ENCODE peak calls at places on chromosome 13, in nine cellular contexts. One of them, this sample, is unnamed.

GRCh38 chr13:33721719-33722118 is 96.2 kb upstream of the RFC3 start:
- DNase-seq in AG04450: no peak
- DNase-seq in brain microvascular endothelial cell: peak
- DNase-seq in ascending aorta: no peak
- DNase-seq in cardiac muscle cell: peak
- DNase-seq in CD4-positive, alpha-beta memory T cell: no peak
- DNase-seq in CD8-positive, alpha-beta T cell: no peak
- DNase-seq in K562: no peak
- DNase-seq in Peyer's patch: no peak
- DNase-seq in this sample: no peak

GRCh38 chr13:68304287-68304893 is 1074.3 kb upstream of the PCDH9 start:
- DNase-seq in AG04450: no peak
- DNase-seq in brain microvascular endothelial cell: no peak
- DNase-seq in ascending aorta: no peak
- DNase-seq in cardiac muscle cell: peak
- DNase-seq in CD4-positive, alpha-beta memory T cell: no peak
- DNase-seq in CD8-positive, alpha-beta T cell: no peak
- DNase-seq in K562: peak
- DNase-seq in Peyer's patch: no peak
- DNase-seq in this sample: no peak

GRCh38 chr13:93307651-93308050 is 81.0 kb downstream of the GPC6 start:
- DNase-seq in AG04450: no peak
- DNase-seq in brain microvascular endothelial cell: no peak
- DNase-seq in ascending aorta: no peak
- DNase-seq in cardiac muscle cell: no peak
- DNase-seq in CD4-positive, alpha-beta memory T cell: no peak
- DNase-seq in CD8-positive, alpha-beta T cell: no peak
- DNase-seq in K562: no peak
- DNase-seq in Peyer's patch: no peak
- DNase-seq in this sample: no peak

GRCh38 chr13:76667551-76667950 is 218.7 kb downstream of the KCTD12 start:
- DNase-seq in AG04450: peak
- DNase-seq in brain microvascular endothelial cell: peak
- DNase-seq in ascending aorta: no peak
- DNase-seq in cardiac muscle cell: no peak
- DNase-seq in CD4-positive, alpha-beta memory T cell: no peak
- DNase-seq in CD8-positive, alpha-beta T cell: no peak
- DNase-seq in K562: no peak
- DNase-seq in Peyer's patch: no peak
- DNase-seq in this sample: peak

GRCh38 chr13:27257648-27258253 is 6.4 kb downstream of the RPL21 start:
- DNase-seq in AG04450: no peak
- DNase-seq in brain microvascular endothelial cell: no peak
- DNase-seq in ascending aorta: no peak
- DNase-seq in cardiac muscle cell: no peak
- DNase-seq in CD4-positive, alpha-beta memory T cell: no peak
- DNase-seq in CD8-positive, alpha-beta T cell: no peak
- DNase-seq in K562: no peak
- DNase-seq in Peyer's patch: no peak
- DNase-seq in this sample: no peak

GRCh38 chr13:46983881-46984280 is 87.0 kb upstream of the HTR2A start:
- DNase-seq in AG04450: peak
- DNase-seq in brain microvascular endothelial cell: peak
- DNase-seq in ascending aorta: no peak
- DNase-seq in cardiac muscle cell: no peak
- DNase-seq in CD4-positive, alpha-beta memory T cell: no peak
- DNase-seq in CD8-positive, alpha-beta T cell: no peak
- DNase-seq in K562: no peak
- DNase-seq in Peyer's patch: no peak
- DNase-seq in this sample: no peak

GRCh38 chr13:27194895-27195764 is 23.5 kb upstream of the USP12 start:
- DNase-seq in AG04450: no peak
- DNase-seq in brain microvascular endothelial cell: peak
- DNase-seq in ascending aorta: no peak
- DNase-seq in cardiac muscle cell: no peak
- DNase-seq in CD4-positive, alpha-beta memory T cell: no peak
- DNase-seq in CD8-positive, alpha-beta T cell: no peak
- DNase-seq in K562: peak
- DNase-seq in Peyer's patch: no peak
- DNase-seq in this sample: no peak

GRCh38 chr13:60431108-60431700 is 34.2 kb downstream of the TDRD3 start:
- DNase-seq in AG04450: peak
- DNase-seq in brain microvascular endothelial cell: peak
- DNase-seq in ascending aorta: no peak
- DNase-seq in cardiac muscle cell: peak
- DNase-seq in CD4-positive, alpha-beta memory T cell: peak
- DNase-seq in CD8-positive, alpha-beta T cell: no peak
- DNase-seq in K562: peak
- DNase-seq in Peyer's patch: no peak
- DNase-seq in this sample: peak

GRCh38 chr13:110405597-110406450 is 98.7 kb downstream of the COL4A2 start:
- DNase-seq in AG04450: no peak
- DNase-seq in brain microvascular endothelial cell: no peak
- DNase-seq in ascending aorta: no peak
- DNase-seq in cardiac muscle cell: no peak
- DNase-seq in CD4-positive, alpha-beta memory T cell: no peak
- DNase-seq in CD8-positive, alpha-beta T cell: no peak
- DNase-seq in K562: no peak
- DNase-seq in Peyer's patch: no peak
- DNase-seq in this sample: no peak

GRCh38 chr13:99981115-99982020 is at the start of gene ZIC2:
- DNase-seq in AG04450: no peak
- DNase-seq in brain microvascular endothelial cell: peak
- DNase-seq in ascending aorta: peak
- DNase-seq in cardiac muscle cell: peak
- DNase-seq in CD4-positive, alpha-beta memory T cell: no peak
- DNase-seq in CD8-positive, alpha-beta T cell: no peak
- DNase-seq in K562: peak
- DNase-seq in Peyer's patch: no peak
- DNase-seq in this sample: no peak

GRCh38 chr13:28161370-28161769 is 23.0 kb downstream of the PAN3 start:
- DNase-seq in AG04450: no peak
- DNase-seq in brain microvascular endothelial cell: no peak
- DNase-seq in ascending aorta: no peak
- DNase-seq in cardiac muscle cell: peak
- DNase-seq in CD4-positive, alpha-beta memory T cell: no peak
- DNase-seq in CD8-positive, alpha-beta T cell: no peak
- DNase-seq in K562: no peak
- DNase-seq in Peyer's patch: no peak
- DNase-seq in this sample: no peak

GRCh38 chr13:50587122-50587521 is 256.4 kb downstream of the DLEU7 start:
- DNase-seq in AG04450: no peak
- DNase-seq in brain microvascular endothelial cell: no peak
- DNase-seq in ascending aorta: no peak
- DNase-seq in cardiac muscle cell: no peak
- DNase-seq in CD4-positive, alpha-beta memory T cell: no peak
- DNase-seq in CD8-positive, alpha-beta T cell: no peak
- DNase-seq in K562: no peak
- DNase-seq in Peyer's patch: peak
- DNase-seq in this sample: no peak

GRCh38 chr13:112986470-112986869 is 17.5 kb downstream of the MCF2L start:
- DNase-seq in AG04450: no peak
- DNase-seq in brain microvascular endothelial cell: no peak
- DNase-seq in ascending aorta: no peak
- DNase-seq in cardiac muscle cell: no peak
- DNase-seq in CD4-positive, alpha-beta memory T cell: no peak
- DNase-seq in CD8-positive, alpha-beta T cell: no peak
- DNase-seq in K562: no peak
- DNase-seq in Peyer's patch: no peak
- DNase-seq in this sample: no peak

GRCh38 chr13:112985803-112986408 is 16.9 kb downstream of the MCF2L start:
- DNase-seq in AG04450: no peak
- DNase-seq in brain microvascular endothelial cell: no peak
- DNase-seq in ascending aorta: no peak
- DNase-seq in cardiac muscle cell: no peak
- DNase-seq in CD4-positive, alpha-beta memory T cell: no peak
- DNase-seq in CD8-positive, alpha-beta T cell: no peak
- DNase-seq in K562: no peak
- DNase-seq in Peyer's patch: no peak
- DNase-seq in this sample: no peak

GRCh38 chr13:112983428-112984196 is 14.6 kb downstream of the MCF2L start:
- DNase-seq in AG04450: no peak
- DNase-seq in brain microvascular endothelial cell: no peak
- DNase-seq in ascending aorta: no peak
- DNase-seq in cardiac muscle cell: peak
- DNase-seq in CD4-positive, alpha-beta memory T cell: no peak
- DNase-seq in CD8-positive, alpha-beta T cell: no peak
- DNase-seq in K562: no peak
- DNase-seq in Peyer's patch: no peak
- DNase-seq in this sample: no peak

GRCh38 chr13:112984501-112984900 is 15.5 kb downstream of the MCF2L start:
- DNase-seq in AG04450: no peak
- DNase-seq in brain microvascular endothelial cell: no peak
- DNase-seq in ascending aorta: no peak
- DNase-seq in cardiac muscle cell: no peak
- DNase-seq in CD4-positive, alpha-beta memory T cell: no peak
- DNase-seq in CD8-positive, alpha-beta T cell: no peak
- DNase-seq in K562: no peak
- DNase-seq in Peyer's patch: no peak
- DNase-seq in this sample: no peak

DNA sequence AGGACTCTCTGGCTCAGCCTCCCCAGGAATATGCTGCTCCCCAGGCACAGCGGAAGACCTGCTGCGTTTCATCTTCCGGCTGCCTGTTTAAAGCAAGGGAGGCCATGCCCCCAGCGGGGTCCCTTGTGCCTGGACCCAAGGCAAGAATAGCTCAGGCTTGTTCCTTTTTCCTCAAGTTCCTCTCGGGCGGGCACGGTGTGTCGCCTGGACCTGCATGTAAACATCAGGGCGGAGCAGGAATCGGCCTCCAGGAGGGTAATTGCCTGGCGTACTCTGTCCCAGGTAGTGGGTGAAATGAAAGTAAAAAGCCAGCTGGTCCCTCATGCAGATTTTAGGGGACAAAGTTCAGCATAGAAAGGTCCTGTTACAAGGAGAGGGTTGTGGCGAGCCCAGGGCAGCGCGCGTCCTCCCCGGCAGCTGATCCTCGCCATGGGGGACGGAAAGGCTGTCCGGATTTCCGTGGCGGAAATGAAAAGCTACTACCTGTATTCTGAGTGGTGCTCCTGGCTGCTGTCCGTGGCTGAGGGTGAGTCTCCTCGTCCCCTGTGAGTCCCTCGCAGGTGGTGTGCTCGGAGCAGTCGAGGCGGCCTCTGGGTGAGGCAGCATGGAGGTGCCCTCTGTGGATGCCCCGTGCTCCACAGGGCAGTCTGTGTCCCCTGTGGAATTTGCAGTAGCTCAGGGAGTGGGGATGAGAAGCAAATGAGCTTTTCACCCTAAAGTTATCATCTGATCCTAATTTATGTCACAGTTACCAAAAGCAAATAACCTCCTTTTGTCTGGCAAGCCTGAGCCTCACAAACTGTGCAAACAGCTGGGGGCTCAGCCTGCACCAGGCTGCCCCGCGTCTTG is 16.2 kb downstream of the MCF2L start:
- DNase-seq in AG04450: no peak
- DNase-seq in brain microvascular endothelial cell: no peak
- DNase-seq in ascending aorta: no peak
- DNase-seq in cardiac muscle cell: no peak
- DNase-seq in CD4-positive, alpha-beta memory T cell: no peak
- DNase-seq in CD8-positive, alpha-beta T cell: no peak
- DNase-seq in K562: no peak
- DNase-seq in Peyer's patch: no peak
- DNase-seq in this sample: no peak
- H3K4me3 ChIP-seq in AG04450: no peak
- H3K4me3 ChIP-seq in brain microvascular endothelial cell: no peak
- H3K4me3 ChIP-seq in ascending aorta: no peak
- H3K4me3 ChIP-seq in cardiac muscle cell: no peak
- H3K4me3 ChIP-seq in CD4-positive, alpha-beta memory T cell: no peak
- H3K4me3 ChIP-seq in CD8-positive, alpha-beta T cell: no peak
- H3K4me3 ChIP-seq in K562: no peak
- H3K4me3 ChIP-seq in Peyer's patch: peak
- H3K4me3 ChIP-seq in this sample: no peak

GRCh38 chr13:40402931-40403412 is 263.5 kb downstream of the FOXO1 start:
- DNase-seq in AG04450: no peak
- DNase-seq in brain microvascular endothelial cell: peak
- DNase-seq in ascending aorta: no peak
- DNase-seq in cardiac muscle cell: no peak
- DNase-seq in CD4-positive, alpha-beta memory T cell: no peak
- DNase-seq in CD8-positive, alpha-beta T cell: no peak
- DNase-seq in K562: no peak
- DNase-seq in Peyer's patch: no peak
- DNase-seq in this sample: no peak
- H3K4me3 ChIP-seq in AG04450: no peak
- H3K4me3 ChIP-seq in brain microvascular endothelial cell: no peak
- H3K4me3 ChIP-seq in ascending aorta: no peak
- H3K4me3 ChIP-seq in cardiac muscle cell: no peak
- H3K4me3 ChIP-seq in CD4-positive, alpha-beta memory T cell: no peak
- H3K4me3 ChIP-seq in CD8-positive, alpha-beta T cell: no peak
- H3K4me3 ChIP-seq in K562: no peak
- H3K4me3 ChIP-seq in Peyer's patch: no peak
- H3K4me3 ChIP-seq in this sample: no peak

DNA sequence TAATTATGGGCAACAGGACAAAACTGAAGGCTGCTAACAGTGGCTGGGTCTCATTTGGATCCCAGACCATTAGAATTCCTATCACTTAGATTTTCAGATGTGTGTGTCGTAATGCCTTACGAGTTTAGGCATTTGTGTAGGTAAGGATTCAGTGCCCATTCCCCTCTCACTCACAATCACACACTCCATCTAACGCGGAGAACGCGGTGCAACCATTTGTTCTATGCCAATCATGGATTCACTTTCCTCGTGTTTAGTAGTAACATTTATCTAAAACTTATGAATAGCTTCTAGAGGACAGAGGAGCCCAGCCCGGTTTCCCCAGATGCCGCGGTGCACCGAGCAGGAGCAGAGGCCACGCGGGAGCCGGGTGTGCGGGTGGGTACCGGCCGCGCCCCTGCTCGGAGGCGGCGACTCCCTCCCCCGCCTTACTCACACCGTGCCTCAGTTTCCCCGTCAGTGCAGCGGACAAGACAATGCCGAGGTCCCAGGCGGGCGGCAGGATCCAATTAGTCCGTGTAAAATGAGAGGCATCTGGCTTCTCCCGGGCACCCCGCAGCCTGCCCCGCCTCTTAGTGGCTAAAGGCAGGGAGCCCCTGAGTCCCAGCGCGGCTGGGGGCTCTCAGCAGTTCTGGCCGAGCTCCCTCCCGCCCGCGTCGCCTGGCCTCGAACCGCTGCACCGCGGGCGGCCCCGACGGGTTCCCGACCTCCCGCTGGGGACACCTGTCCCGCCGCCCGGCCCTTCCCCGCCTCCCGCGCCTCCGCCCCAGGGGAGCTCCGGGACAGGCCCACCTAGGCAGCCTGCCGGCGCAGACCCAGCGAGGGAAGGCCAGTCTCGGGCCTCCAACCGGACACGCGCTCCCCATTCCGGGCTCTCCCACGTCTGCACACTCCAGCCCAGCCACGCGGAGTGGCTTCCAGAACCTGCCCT is 5.9 kb upstream of the C1QTNF9B start:
- DNase-seq in AG04450: no peak
- DNase-seq in brain microvascular endothelial cell: no peak
- DNase-seq in ascending aorta: no peak
- DNase-seq in cardiac muscle cell: peak
- DNase-seq in CD4-positive, alpha-beta memory T cell: no peak
- DNase-seq in CD8-positive, alpha-beta T cell: no peak
- DNase-seq in K562: no peak
- DNase-seq in Peyer's patch: no peak
- DNase-seq in this sample: no peak
- H3K4me3 ChIP-seq in AG04450: no peak
- H3K4me3 ChIP-seq in brain microvascular endothelial cell: peak
- H3K4me3 ChIP-seq in ascending aorta: peak
- H3K4me3 ChIP-seq in cardiac muscle cell: peak
- H3K4me3 ChIP-seq in CD4-positive, alpha-beta memory T cell: no peak
- H3K4me3 ChIP-seq in CD8-positive, alpha-beta T cell: no peak
- H3K4me3 ChIP-seq in K562: no peak
- H3K4me3 ChIP-seq in Peyer's patch: no peak
- H3K4me3 ChIP-seq in this sample: no peak

GRCh38 chr13:41313659-41314197 is 2.7 kb downstream of the NAA16 start:
- DNase-seq in AG04450: no peak
- DNase-seq in brain microvascular endothelial cell: no peak
- DNase-seq in ascending aorta: no peak
- DNase-seq in cardiac muscle cell: no peak
- DNase-seq in CD4-positive, alpha-beta memory T cell: no peak
- DNase-seq in CD8-positive, alpha-beta T cell: no peak
- DNase-seq in K562: no peak
- DNase-seq in Peyer's patch: no peak
- DNase-seq in this sample: no peak
- H3K4me3 ChIP-seq in AG04450: peak
- H3K4me3 ChIP-seq in brain microvascular endothelial cell: no peak
- H3K4me3 ChIP-seq in ascending aorta: no peak
- H3K4me3 ChIP-seq in cardiac muscle cell: peak
- H3K4me3 ChIP-seq in CD4-positive, alpha-beta memory T cell: no peak
- H3K4me3 ChIP-seq in CD8-positive, alpha-beta T cell: peak
- H3K4me3 ChIP-seq in K562: peak
- H3K4me3 ChIP-seq in Peyer's patch: no peak
- H3K4me3 ChIP-seq in this sample: no peak

This sample was measured in AG04449.